ENCODE peak calls at places on chromosome 5, in ten cellular contexts. T, U, N, D, X, E, W, R, Z and F are unnamed samples.

GRCh38 chr5:97224112-97224750 is 41.2 kb upstream of the RIOK2 start:
- DNase-seq in T (no peak), U (no peak), N (no peak), D (no peak), X (no peak), E (peak; percentile 16), W (no peak), R (no peak), Z (no peak), F (no peak)

GRCh38 chr5:141639357-141640050 is 2.7 kb downstream of the RELL2 start:
- DNase-seq in T (no peak), U (no peak), N (no peak), D (no peak), X (no peak), E (no peak), W (no peak), R (no peak), Z (no peak), F (no peak)

GRCh38 chr5:11928909-11929308 is 24.7 kb upstream of the CTNND2 start:
- DNase-seq in T (no peak), U (no peak), N (no peak), D (no peak), X (no peak), E (no peak), W (no peak), R (no peak), Z (no peak), F (no peak)

GRCh38 chr5:54874337-54875021 is 110.9 kb downstream of the ESM1 start:
- DNase-seq in T (no peak), U (no peak), N (no peak), D (no peak), X (no peak), E (peak; percentile 48), W (peak; percentile 27), R (no peak), Z (peak; percentile 21), F (no peak)

GRCh38 chr5:53048248-53048647 is 59.1 kb downstream of the ITGA2 start:
- DNase-seq in T (no peak), U (no peak), N (no peak), D (no peak), X (no peak), E (no peak), W (no peak), R (no peak), Z (no peak), F (no peak)

GRCh38 chr5:38208782-38209378 is 49.5 kb upstream of the EGFLAM start:
- DNase-seq in T (peak; percentile 35), U (peak; percentile 51), N (peak; percentile 3), D (peak; percentile 59), X (no peak), E (peak; percentile 51), W (peak; percentile 32), R (no peak), Z (peak; percentile 37), F (peak; percentile 20)

GRCh38 chr5:149265559-149265958 is 6.1 kb upstream of the AFAP1L1 start:
- DNase-seq in T (no peak), U (no peak), N (peak; percentile 3), D (peak; percentile 23), X (peak; percentile 21), E (peak; percentile 64), W (peak; percentile 23), R (no peak), Z (peak; percentile 46), F (no peak)

GRCh38 chr5:150113047-150113744 is 26.8 kb upstream of the CSF1R start:
- DNase-seq in T (no peak), U (peak; percentile 54), N (no peak), D (no peak), X (no peak), E (no peak), W (no peak), R (no peak), Z (peak; percentile 76), F (no peak)

GRCh38 chr5:33997331-33997983 is 10.4 kb downstream of the AMACR start:
- DNase-seq in T (no peak), U (peak; percentile 67), N (peak; percentile 22), D (peak; percentile 51), X (peak; percentile 77), E (peak; percentile 91), W (peak; percentile 74), R (peak; percentile 28), Z (peak; percentile 74), F (no peak)

GRCh38 chr5:108028411-108028810 is 353.5 kb downstream of the FBXL17 start:
- DNase-seq in T (peak; percentile 28), U (peak; percentile 5), N (no peak), D (no peak), X (no peak), E (peak; percentile 3), W (no peak), R (no peak), Z (peak; percentile 16), F (no peak)

GRCh38 chr5:112554089-112554977 is 135.3 kb upstream of the EPB41L4A start:
- DNase-seq in T (no peak), U (no peak), N (peak; percentile 19), D (no peak), X (no peak), E (no peak), W (no peak), R (no peak), Z (no peak), F (no peak)

GRCh38 chr5:133314086-133314485 is 262.3 kb downstream of the HSPA4 start:
- DNase-seq in T (no peak), U (no peak), N (no peak), D (no peak), X (no peak), E (no peak), W (no peak), R (no peak), Z (no peak), F (no peak)

GRCh38 chr5:148179234-148179824 is 11.0 kb downstream of the SPINK14 start:
- DNase-seq in T (peak; percentile 4), U (peak; percentile 20), N (no peak), D (peak; percentile 11), X (peak; percentile 29), E (peak; percentile 84), W (peak; percentile 75), R (peak; percentile 32), Z (peak; percentile 59), F (peak; percentile 18)

GRCh38 chr5:83097582-83098265 is 20.4 kb downstream of the XRCC4 start:
- DNase-seq in T (no peak), U (no peak), N (no peak), D (no peak), X (no peak), E (peak; percentile 48), W (no peak), R (no peak), Z (no peak), F (no peak)